ENCODE peak calls at places on chromosomes 7 and 10, in ten cellular contexts. K, S, T, C, G, Q, B, W, V and J are unnamed samples.

GRCh38 chr7:17898111-17898510 is 42.2 kb downstream of the SNX13 start:
- DNase-seq in V (no peak), C (no peak), Q (no peak), S (no peak), T (no peak), W (no peak), B (no peak), G (no peak), K (no peak), J (no peak)

GRCh38 chr7:93515144-93515543 is 59.4 kb downstream of the CALCR start:
- DNase-seq in S (no peak), T (no peak), Q (no peak), W (no peak), G (no peak), C (no peak), V (no peak), B (no peak), K (no peak), J (no peak)

GRCh38 chr7:90680496-90680895 is 84.4 kb downstream of the CDK14 start:
- DNase-seq in G (no peak), S (no peak), W (no peak), T (no peak), B (no peak), V (no peak), K (no peak), C (no peak), Q (no peak), J (no peak)

GRCh38 chr7:101378808-101379207 is 16.1 kb downstream of the COL26A1 start:
- DNase-seq in W (no peak), C (peak), B (no peak), V (no peak), G (no peak), T (no peak), S (no peak), Q (no peak), K (no peak), J (no peak)

GRCh38 chr10:34156781-34157425 is 658.2 kb downstream of the PARD3 start:
- DNase-seq in G (no peak), C (no peak), W (peak), T (no peak), K (peak), V (no peak), B (no peak), S (no peak), Q (peak), J (no peak)

GRCh38 chr7:90401989-90402388 is 1.3 kb upstream of the CLDN12 start:
- DNase-seq in V (no peak), T (peak), S (no peak), W (peak), C (no peak), B (no peak), G (no peak), Q (no peak), K (no peak), J (no peak)

GRCh38 chr10:88114368-88114767 is 250.9 kb downstream of the PTEN start:
- DNase-seq in G (no peak), W (peak), V (no peak), K (no peak), T (peak), B (no peak), Q (peak), S (no peak), C (peak), J (peak)

GRCh38 chr10:78997635-78998618 is 70.8 kb upstream of the ZMIZ1 start:
- DNase-seq in W (no peak), V (no peak), C (peak), T (peak), S (no peak), K (no peak), Q (no peak), B (no peak), G (no peak), J (no peak)

GRCh38 chr10:8365935-8366911 is 311.7 kb downstream of the GATA3 start:
- DNase-seq in Q (peak), K (peak), W (peak), B (peak), G (peak), T (no peak), S (peak), V (peak), C (no peak), J (no peak)

GRCh38 chr7:29807179-29807841 is 1.0 kb downstream of the WIPF3 start:
- DNase-seq in C (peak), K (no peak), S (no peak), Q (peak), V (no peak), T (peak), B (no peak), W (no peak), G (no peak), J (no peak)

GRCh38 chr10:132306951-132307751 is 599 bp downstream of the STK32C start:
- DNase-seq in V (peak), Q (peak), W (no peak), S (peak), B (peak), T (peak), G (peak), C (peak), K (no peak), J (no peak)

GRCh38 chr10:112842832-112843360 is 107.2 kb upstream of the TCF7L2 start:
- DNase-seq in S (no peak), G (no peak), W (peak), K (no peak), Q (no peak), B (no peak), C (no peak), T (peak), V (no peak), J (no peak)

GRCh38 chr10:92450896-92451295 is 123.0 kb downstream of the IDE start:
- DNase-seq in W (no peak), K (no peak), G (no peak), S (no peak), Q (no peak), C (no peak), V (no peak), B (no peak), T (no peak), J (no peak)

GRCh38 chr10:51001587-51001986 is 72.7 kb upstream of the PRKG1 start:
- DNase-seq in C (no peak), S (no peak), W (no peak), K (peak), V (no peak), T (peak), Q (no peak), G (no peak), B (no peak), J (no peak)

GRCh38 chr10:48604408-48605263 is at the start of gene ARHGAP22:
- DNase-seq in G (peak), B (no peak), C (peak), Q (peak), K (peak), W (peak), V (no peak), S (no peak), T (peak), J (no peak)

GRCh38 chr10:43259248-43259980 is 7.5 kb downstream of the RASGEF1A start:
- DNase-seq in C (no peak), Q (no peak), V (no peak), B (no peak), W (no peak), T (no peak), G (peak), K (no peak), S (no peak), J (no peak)

GRCh38 chr10:132293416-132294195 is 14.1 kb downstream of the STK32C start:
- DNase-seq in W (no peak), B (no peak), S (no peak), V (no peak), T (no peak), G (peak), K (no peak), Q (no peak), C (no peak), J (no peak)

GRCh38 chr10:17022898-17023297 is 106.7 kb downstream of the CUBN start:
- DNase-seq in G (no peak), K (no peak), T (no peak), V (no peak), W (no peak), C (no peak), S (no peak), Q (no peak), B (no peak), J (no peak)

GRCh38 chr7:150945171-150945852 is 32.8 kb downstream of the KCNH2 start:
- DNase-seq in T (no peak), C (no peak), G (peak), W (no peak), V (no peak), B (no peak), Q (no peak), S (no peak), K (no peak), J (no peak)

GRCh38 chr7:121322460-121322859 is 6.3 kb upstream of the WNT16 start:
- DNase-seq in T (no peak), W (no peak), V (no peak), G (no peak), Q (no peak), B (no peak), C (no peak), S (no peak), K (no peak), J (no peak)

GRCh38 chr10:129320340-129320739 is 146.7 kb upstream of the MGMT start:
- DNase-seq in C (no peak), S (no peak), B (no peak), W (no peak), G (no peak), T (peak), K (no peak), Q (no peak), V (no peak), J (no peak)

GRCh38 chr10:60662917-60663614 is 115.2 kb upstream of the CDK1 start:
- DNase-seq in W (peak), B (no peak), Q (no peak), S (no peak), K (peak), C (no peak), G (no peak), V (no peak), T (no peak), J (no peak)

GRCh38 chr7:132407764-132408163 is 168.5 kb downstream of the PLXNA4 start:
- DNase-seq in K (peak), S (no peak), G (no peak), Q (no peak), C (no peak), V (no peak), B (no peak), W (no peak), T (peak), J (no peak)

GRCh38 chr10:83332695-83333094 is 806.6 kb upstream of the GHITM start:
- DNase-seq in W (no peak), G (no peak), V (no peak), K (no peak), B (no peak), S (no peak), Q (no peak), T (no peak), C (no peak), J (no peak)

GRCh38 chr7:144738708-144739314 is 97.0 kb downstream of the TPK1 start:
- DNase-seq in S (no peak), Q (peak), G (no peak), K (peak), C (no peak), T (peak), B (peak), W (no peak), V (peak), J (no peak)

GRCh38 chr10:109895095-109895818 is 28.1 kb downstream of the XPNPEP1 start:
- DNase-seq in C (peak), K (peak), Q (no peak), T (no peak), V (no peak), W (peak), G (no peak), B (no peak), S (no peak), J (no peak)

GRCh38 chr7:120991570-120991969 is 3.1 kb downstream of the CPED1 start:
- DNase-seq in G (no peak), S (no peak), B (no peak), C (no peak), V (no peak), W (peak), Q (no peak), K (peak), T (no peak), J (no peak)

GRCh38 chr7:47783456-47784240 is 164.6 kb downstream of the PKD1L1 start:
- DNase-seq in W (peak), B (no peak), T (peak), V (no peak), K (peak), C (no peak), Q (peak), S (no peak), G (no peak), J (peak)

GRCh38 chr7:114922151-114922651 is 307 bp downstream of the MDFIC start:
- DNase-seq in T (peak), B (peak), C (peak), G (peak), S (peak), K (peak), V (peak), Q (peak), W (peak), J (no peak)

GRCh38 chr7:112211348-112211907 is 4.9 kb downstream of the ZNF277 start:
- DNase-seq in C (no peak), G (no peak), S (no peak), Q (no peak), K (no peak), V (no peak), T (peak), B (no peak), W (peak), J (no peak)

GRCh38 chr7:144513332-144513731 is 109.8 kb upstream of the NOBOX start:
- DNase-seq in Q (peak), G (no peak), K (no peak), B (no peak), C (no peak), V (no peak), T (peak), S (no peak), W (no peak), J (peak)

GRCh38 chr7:34570300-34570699 is 87.7 kb upstream of the NPSR1 start:
- DNase-seq in V (no peak), Q (no peak), B (no peak), W (no peak), C (no peak), K (no peak), T (no peak), G (no peak), S (no peak), J (no peak)

GRCh38 chr7:24917510-24918239 is 62.3 kb downstream of the OSBPL3 start:
- DNase-seq in C (no peak), S (no peak), K (peak), G (no peak), Q (no peak), B (no peak), W (peak), V (no peak), T (no peak), J (no peak)

GRCh38 chr10:34454590-34455289 is 360.4 kb downstream of the PARD3 start:
- DNase-seq in W (peak), B (no peak), V (no peak), Q (no peak), S (no peak), C (no peak), T (no peak), G (no peak), K (no peak), J (no peak)

GRCh38 chr10:81848514-81848913 is 26.5 kb upstream of the NRG3 start:
- DNase-seq in T (peak), B (no peak), S (no peak), K (no peak), Q (no peak), V (no peak), G (no peak), C (no peak), W (no peak), J (no peak)

GRCh38 chr10:30443049-30443448 is 9.1 kb downstream of the MAP3K8 start:
- DNase-seq in B (no peak), V (no peak), T (no peak), K (no peak), W (no peak), Q (no peak), S (no peak), G (no peak), C (no peak), J (no peak)

GRCh38 chr10:17199351-17199804 is 2.1 kb downstream of the TRDMT1 start:
- DNase-seq in K (peak), G (no peak), V (no peak), B (no peak), Q (no peak), C (no peak), S (no peak), T (peak), W (peak), J (no peak)

GRCh38 chr7:145478551-145478950 is 638.0 kb upstream of the CNTNAP2 start:
- DNase-seq in B (no peak), T (no peak), S (no peak), W (no peak), Q (no peak), C (no peak), G (no peak), V (no peak), K (no peak), J (no peak)

GRCh38 chr10:73871915-73872710 is 2.2 kb downstream of the CAMK2G start:
- DNase-seq in B (no peak), W (peak), Q (no peak), S (no peak), K (no peak), T (peak), C (no peak), G (no peak), V (no peak), J (no peak)